ENCODE peak calls at places on chromosomes 13 and 19, in eight cellular contexts. One of them, this sample, is unnamed.

GRCh38 chr13:100673831-100674362 is 698 bp downstream of the TMTC4 start:
- DNase-seq in sigmoid colon: peak; percentile 78
- DNase-seq in choroid plexus epithelial cell: peak; percentile 94
- DNase-seq in tibial nerve: no peak
- DNase-seq in CD8-positive, alpha-beta memory T cell: peak; percentile 28
- DNase-seq in foreskin fibroblast: peak; percentile 89
- DNase-seq in kidney: peak; percentile 78
- DNase-seq in astrocyte of the spinal cord: peak; percentile 94
- DNase-seq in this sample: peak; percentile 39

GRCh38 chr13:20049558-20050473 is 91.3 kb downstream of the ZMYM2 start:
- DNase-seq in sigmoid colon: no peak
- DNase-seq in choroid plexus epithelial cell: peak; percentile 19
- DNase-seq in tibial nerve: no peak
- DNase-seq in CD8-positive, alpha-beta memory T cell: no peak
- DNase-seq in foreskin fibroblast: no peak
- DNase-seq in kidney: no peak
- DNase-seq in astrocyte of the spinal cord: no peak
- DNase-seq in this sample: no peak

GRCh38 chr13:63198076-63198475 is 1782.4 kb upstream of the PCDH20 start:
- DNase-seq in sigmoid colon: no peak
- DNase-seq in choroid plexus epithelial cell: peak; percentile 67
- DNase-seq in tibial nerve: no peak
- DNase-seq in CD8-positive, alpha-beta memory T cell: no peak
- DNase-seq in foreskin fibroblast: no peak
- DNase-seq in kidney: no peak
- DNase-seq in astrocyte of the spinal cord: no peak
- DNase-seq in this sample: no peak

GRCh38 chr13:27372896-27373295 is 51.5 kb upstream of the GTF3A start:
- DNase-seq in sigmoid colon: no peak
- DNase-seq in choroid plexus epithelial cell: no peak
- DNase-seq in tibial nerve: no peak
- DNase-seq in CD8-positive, alpha-beta memory T cell: no peak
- DNase-seq in foreskin fibroblast: peak; percentile 18
- DNase-seq in kidney: no peak
- DNase-seq in astrocyte of the spinal cord: no peak
- DNase-seq in this sample: no peak

GRCh38 chr13:75566658-75567057 is 17.1 kb downstream of the UCHL3 start:
- DNase-seq in sigmoid colon: no peak
- DNase-seq in choroid plexus epithelial cell: peak; percentile 74
- DNase-seq in tibial nerve: no peak
- DNase-seq in CD8-positive, alpha-beta memory T cell: no peak
- DNase-seq in foreskin fibroblast: peak; percentile 78
- DNase-seq in kidney: no peak
- DNase-seq in astrocyte of the spinal cord: peak; percentile 67
- DNase-seq in this sample: no peak

GRCh38 chr19:11246941-11247340 is 7.5 kb downstream of the ANGPTL8 start:
- DNase-seq in sigmoid colon: no peak
- DNase-seq in choroid plexus epithelial cell: no peak
- DNase-seq in tibial nerve: no peak
- DNase-seq in CD8-positive, alpha-beta memory T cell: no peak
- DNase-seq in foreskin fibroblast: no peak
- DNase-seq in kidney: no peak
- DNase-seq in astrocyte of the spinal cord: no peak
- DNase-seq in this sample: no peak

GRCh38 chr13:38223093-38223492 is 126.6 kb upstream of the UFM1 start:
- DNase-seq in sigmoid colon: no peak
- DNase-seq in choroid plexus epithelial cell: peak; percentile 73
- DNase-seq in tibial nerve: no peak
- DNase-seq in CD8-positive, alpha-beta memory T cell: no peak
- DNase-seq in foreskin fibroblast: peak; percentile 7
- DNase-seq in kidney: no peak
- DNase-seq in astrocyte of the spinal cord: peak; percentile 36
- DNase-seq in this sample: no peak

GRCh38 chr13:39577833-39578232 is 25.2 kb downstream of the LHFPL6 start:
- DNase-seq in sigmoid colon: no peak
- DNase-seq in choroid plexus epithelial cell: no peak
- DNase-seq in tibial nerve: no peak
- DNase-seq in CD8-positive, alpha-beta memory T cell: no peak
- DNase-seq in foreskin fibroblast: no peak
- DNase-seq in kidney: no peak
- DNase-seq in astrocyte of the spinal cord: no peak
- DNase-seq in this sample: no peak

GRCh38 chr13:110300090-110300815 is 6.7 kb downstream of the COL4A1 start:
- DNase-seq in sigmoid colon: no peak
- DNase-seq in choroid plexus epithelial cell: no peak
- DNase-seq in tibial nerve: no peak
- DNase-seq in CD8-positive, alpha-beta memory T cell: no peak
- DNase-seq in foreskin fibroblast: peak; percentile 49
- DNase-seq in kidney: no peak
- DNase-seq in astrocyte of the spinal cord: no peak
- DNase-seq in this sample: no peak

GRCh38 chr13:110298221-110298565 is 8.8 kb downstream of the COL4A1 start:
- DNase-seq in sigmoid colon: no peak
- DNase-seq in choroid plexus epithelial cell: peak; percentile 58
- DNase-seq in tibial nerve: no peak
- DNase-seq in CD8-positive, alpha-beta memory T cell: no peak
- DNase-seq in foreskin fibroblast: no peak
- DNase-seq in kidney: no peak
- DNase-seq in astrocyte of the spinal cord: no peak
- DNase-seq in this sample: no peak

GRCh38 chr13:110297011-110297410 is 9.9 kb downstream of the COL4A1 start:
- DNase-seq in sigmoid colon: peak; percentile 57
- DNase-seq in choroid plexus epithelial cell: no peak
- DNase-seq in tibial nerve: no peak
- DNase-seq in CD8-positive, alpha-beta memory T cell: no peak
- DNase-seq in foreskin fibroblast: no peak
- DNase-seq in kidney: no peak
- DNase-seq in astrocyte of the spinal cord: no peak
- DNase-seq in this sample: no peak

GRCh38 chr13:110297771-110298170 is 9.2 kb downstream of the COL4A1 start:
- DNase-seq in sigmoid colon: no peak
- DNase-seq in choroid plexus epithelial cell: peak; percentile 72
- DNase-seq in tibial nerve: no peak
- DNase-seq in CD8-positive, alpha-beta memory T cell: no peak
- DNase-seq in foreskin fibroblast: no peak
- DNase-seq in kidney: no peak
- DNase-seq in astrocyte of the spinal cord: no peak
- DNase-seq in this sample: no peak

DNA sequence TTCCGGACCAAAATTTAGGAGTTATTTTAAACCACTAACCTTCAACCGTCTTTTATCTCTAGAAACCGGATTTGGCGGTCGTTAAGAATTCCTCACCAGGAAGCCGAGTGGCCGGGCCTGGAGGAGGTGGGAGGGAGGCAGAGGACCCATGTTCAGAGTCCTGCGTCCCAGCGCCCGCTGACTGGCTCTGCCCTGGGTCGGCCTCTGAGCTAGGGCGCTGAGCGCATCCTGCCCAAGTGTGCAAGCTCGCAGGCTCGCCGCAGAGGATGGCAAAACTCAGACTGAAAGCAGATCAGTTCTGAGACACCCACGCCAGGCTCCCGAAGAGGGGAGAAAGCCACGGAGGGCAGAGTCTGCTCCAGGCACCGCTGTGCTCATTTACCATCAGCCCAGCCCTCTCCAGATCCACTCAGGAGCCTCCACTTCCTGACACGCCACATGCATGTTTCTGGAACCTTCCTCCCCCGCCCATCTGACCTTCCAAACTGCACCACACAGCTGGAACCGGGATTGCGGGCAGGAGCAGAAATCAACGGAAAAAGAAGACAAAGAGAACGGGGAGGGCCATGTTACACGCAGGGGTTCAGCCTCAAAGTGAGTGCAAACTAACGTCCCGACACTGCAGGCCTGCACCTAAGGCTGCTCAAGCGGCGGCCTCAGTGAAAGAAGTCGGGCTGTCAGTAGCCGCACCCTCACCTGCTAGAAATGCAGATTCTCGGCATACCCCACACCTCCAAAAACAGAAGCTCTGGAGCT is 8.2 kb downstream of the COL4A1 start:
- DNase-seq in sigmoid colon: peak; percentile 81
- DNase-seq in choroid plexus epithelial cell: peak; percentile 69
- DNase-seq in tibial nerve: no peak
- DNase-seq in CD8-positive, alpha-beta memory T cell: no peak
- DNase-seq in foreskin fibroblast: no peak
- DNase-seq in kidney: peak; percentile 87
- DNase-seq in astrocyte of the spinal cord: no peak
- DNase-seq in this sample: no peak
- H3K4me3 ChIP-seq in sigmoid colon: peak overlapping the region; percentile 24
- H3K4me3 ChIP-seq in choroid plexus epithelial cell: peak overlapping the region; percentile 33
- H3K4me3 ChIP-seq in tibial nerve: peak overlapping the region; percentile 15
- H3K4me3 ChIP-seq in CD8-positive, alpha-beta memory T cell: no peak overlapping the region
- H3K4me3 ChIP-seq in foreskin fibroblast: no peak overlapping the region
- H3K4me3 ChIP-seq in kidney: peak overlapping the region; percentile 18
- H3K4me3 ChIP-seq in astrocyte of the spinal cord: no peak overlapping the region
- H3K4me3 ChIP-seq in this sample: no peak overlapping the region

GRCh38 chr13:36126496-36126895 is 4.7 kb downstream of the DCLK1 start:
- DNase-seq in sigmoid colon: no peak
- DNase-seq in choroid plexus epithelial cell: no peak
- DNase-seq in tibial nerve: no peak
- DNase-seq in CD8-positive, alpha-beta memory T cell: no peak
- DNase-seq in foreskin fibroblast: peak; percentile 24
- DNase-seq in kidney: no peak
- DNase-seq in astrocyte of the spinal cord: no peak
- DNase-seq in this sample: no peak
- H3K4me3 ChIP-seq in sigmoid colon: no peak overlapping the region
- H3K4me3 ChIP-seq in choroid plexus epithelial cell: no peak overlapping the region
- H3K4me3 ChIP-seq in tibial nerve: no peak overlapping the region
- H3K4me3 ChIP-seq in CD8-positive, alpha-beta memory T cell: no peak overlapping the region
- H3K4me3 ChIP-seq in foreskin fibroblast: no peak overlapping the region
- H3K4me3 ChIP-seq in kidney: no peak overlapping the region
- H3K4me3 ChIP-seq in astrocyte of the spinal cord: no peak overlapping the region
- H3K4me3 ChIP-seq in this sample: no peak overlapping the region

GRCh38 chr13:28392896-28393295 is 102.0 kb downstream of the FLT1 start:
- DNase-seq in sigmoid colon: no peak
- DNase-seq in choroid plexus epithelial cell: no peak
- DNase-seq in tibial nerve: no peak
- DNase-seq in CD8-positive, alpha-beta memory T cell: no peak
- DNase-seq in foreskin fibroblast: no peak
- DNase-seq in kidney: no peak
- DNase-seq in astrocyte of the spinal cord: no peak
- DNase-seq in this sample: no peak

GRCh38 chr13:28384789-28385188 is 110.1 kb downstream of the FLT1 start:
- DNase-seq in sigmoid colon: no peak
- DNase-seq in choroid plexus epithelial cell: no peak
- DNase-seq in tibial nerve: no peak
- DNase-seq in CD8-positive, alpha-beta memory T cell: no peak
- DNase-seq in foreskin fibroblast: no peak
- DNase-seq in kidney: no peak
- DNase-seq in astrocyte of the spinal cord: no peak
- DNase-seq in this sample: no peak

GRCh38 chr13:28392428-28392827 is 102.5 kb downstream of the FLT1 start:
- DNase-seq in sigmoid colon: no peak
- DNase-seq in choroid plexus epithelial cell: peak; percentile 7
- DNase-seq in tibial nerve: no peak
- DNase-seq in CD8-positive, alpha-beta memory T cell: no peak
- DNase-seq in foreskin fibroblast: peak; percentile 22
- DNase-seq in kidney: no peak
- DNase-seq in astrocyte of the spinal cord: no peak
- DNase-seq in this sample: no peak

GRCh38 chr13:28385362-28385761 is 109.6 kb downstream of the FLT1 start:
- DNase-seq in sigmoid colon: no peak
- DNase-seq in choroid plexus epithelial cell: no peak
- DNase-seq in tibial nerve: no peak
- DNase-seq in CD8-positive, alpha-beta memory T cell: no peak
- DNase-seq in foreskin fibroblast: no peak
- DNase-seq in kidney: no peak
- DNase-seq in astrocyte of the spinal cord: no peak
- DNase-seq in this sample: no peak

DNA sequence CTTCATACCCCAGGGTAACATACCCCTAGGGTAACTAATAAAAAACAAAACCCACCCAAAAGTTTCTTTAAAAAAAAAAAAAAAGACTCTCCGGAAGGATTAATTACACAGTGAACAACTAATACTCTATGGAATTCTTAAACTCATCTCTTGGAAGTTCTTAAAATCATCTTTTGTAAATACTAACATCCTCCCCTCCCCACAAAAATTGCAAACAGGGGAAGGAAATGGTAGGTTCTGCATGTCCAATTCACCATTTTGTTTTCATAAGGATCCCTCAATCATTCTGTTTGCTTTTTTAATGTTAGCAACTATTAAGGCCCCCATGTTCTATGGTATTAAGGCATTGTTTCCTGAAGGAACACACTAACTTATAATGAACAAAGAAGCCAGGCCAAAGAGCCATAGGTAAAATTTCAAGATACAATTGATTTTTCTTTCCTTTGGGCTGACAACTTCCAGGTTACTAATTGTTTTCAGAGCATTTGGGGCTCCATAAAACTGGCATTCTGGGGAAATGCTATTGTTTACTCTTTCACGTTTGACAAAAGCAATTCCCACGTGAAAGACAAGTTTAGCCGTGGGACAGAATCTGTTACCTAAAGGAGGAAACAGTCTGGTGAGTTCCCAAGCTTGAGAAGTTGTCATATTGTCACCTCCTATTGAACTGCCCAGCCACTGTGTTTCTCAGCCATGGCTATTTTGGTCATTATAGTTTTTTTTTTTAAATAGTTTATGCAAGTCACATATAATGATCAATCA is 107.0 kb downstream of the FLT1 start:
- DNase-seq in sigmoid colon: no peak
- DNase-seq in choroid plexus epithelial cell: no peak
- DNase-seq in tibial nerve: no peak
- DNase-seq in CD8-positive, alpha-beta memory T cell: no peak
- DNase-seq in foreskin fibroblast: no peak
- DNase-seq in kidney: no peak
- DNase-seq in astrocyte of the spinal cord: no peak
- DNase-seq in this sample: no peak
- H3K4me3 ChIP-seq in sigmoid colon: no peak overlapping the region
- H3K4me3 ChIP-seq in choroid plexus epithelial cell: no peak overlapping the region
- H3K4me3 ChIP-seq in tibial nerve: no peak overlapping the region
- H3K4me3 ChIP-seq in CD8-positive, alpha-beta memory T cell: no peak overlapping the region
- H3K4me3 ChIP-seq in foreskin fibroblast: no peak overlapping the region
- H3K4me3 ChIP-seq in kidney: no peak overlapping the region
- H3K4me3 ChIP-seq in astrocyte of the spinal cord: no peak overlapping the region
- H3K4me3 ChIP-seq in this sample: no peak overlapping the region

DNA sequence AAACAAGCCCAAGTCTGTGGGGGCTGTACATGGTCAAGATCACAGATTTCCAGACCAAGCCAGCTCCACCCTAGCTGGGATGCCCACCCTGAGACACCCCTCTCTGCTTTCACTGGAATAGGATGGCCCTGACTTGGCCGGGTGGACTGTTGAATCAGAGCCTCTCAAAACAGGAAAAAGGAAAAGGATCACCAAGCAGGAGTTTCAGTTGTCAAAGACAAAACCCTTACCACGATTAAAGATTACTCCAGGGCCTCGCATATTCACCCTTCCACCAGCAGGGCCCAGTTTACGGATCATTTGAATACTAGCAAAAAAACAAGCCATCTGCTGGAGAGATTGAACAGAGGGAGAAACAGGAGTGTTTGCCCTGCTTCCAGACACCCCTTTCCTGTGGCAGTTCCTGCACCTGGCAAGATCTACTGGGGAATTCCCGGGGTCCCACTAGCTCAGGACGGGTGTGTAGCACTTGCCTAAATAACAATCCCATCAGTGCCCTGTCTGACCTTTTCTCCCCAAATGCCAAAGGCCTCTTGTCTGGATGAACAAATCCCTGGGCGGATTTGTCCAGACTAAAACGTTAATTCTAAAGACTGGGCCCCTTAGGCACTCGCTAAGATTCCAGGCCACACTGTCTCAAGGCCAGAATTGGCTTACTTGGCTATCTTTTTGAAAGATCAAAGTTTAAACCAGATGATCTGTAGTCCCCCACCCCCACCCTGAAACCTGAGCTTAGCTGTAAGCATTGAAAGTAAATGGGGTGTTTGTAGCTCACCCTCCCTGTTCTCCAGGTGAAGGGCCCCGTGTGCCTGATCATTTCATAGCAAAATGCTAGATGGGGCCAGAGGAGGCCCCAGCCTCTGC is 38.4 kb downstream of the ACTN4 start:
- DNase-seq in sigmoid colon: no peak
- DNase-seq in choroid plexus epithelial cell: peak; percentile 79
- DNase-seq in tibial nerve: no peak
- DNase-seq in CD8-positive, alpha-beta memory T cell: peak; percentile 36
- DNase-seq in foreskin fibroblast: peak; percentile 68
- DNase-seq in kidney: no peak
- DNase-seq in astrocyte of the spinal cord: peak; percentile 76
- DNase-seq in this sample: peak; percentile 63
- H3K4me3 ChIP-seq in sigmoid colon: no peak overlapping the region
- H3K4me3 ChIP-seq in choroid plexus epithelial cell: no peak overlapping the region
- H3K4me3 ChIP-seq in tibial nerve: no peak overlapping the region
- H3K4me3 ChIP-seq in CD8-positive, alpha-beta memory T cell: peak overlapping the region; percentile 23
- H3K4me3 ChIP-seq in foreskin fibroblast: no peak overlapping the region
- H3K4me3 ChIP-seq in kidney: peak overlapping the region; percentile 26
- H3K4me3 ChIP-seq in astrocyte of the spinal cord: no peak overlapping the region
- H3K4me3 ChIP-seq in this sample: peak overlapping the region; percentile 24

This sample was measured in Jurkat, Clone E6-1.